ENCODE peak calls at places on chromosomes 11 and 22, in eight cellular contexts. M is adrenal gland, W is heart left ventricle, Y is breast epithelium, Q is lower leg skin, N is prostate gland, X is ovary, T is K562. A is an unnamed sample.

GRCh38 chr11:6481924-6482275 is 599 bp downstream of the TIMM10B start:
- DNase-seq in M (no peak), W (no peak), Y (no peak), Q (no peak), N (no peak), X (no peak), T (no peak), A (no peak)

GRCh38 chr22:17109113-17109865 is 11.9 kb downstream of the TMEM121B start:
- DNase-seq in M (no peak), W (no peak), Y (no peak), Q (no peak), N (no peak), X (no peak), T (no peak), A (no peak)

GRCh38 chr11:75068993-75069392 is 27.7 kb downstream of the OR2AT4 start:
- DNase-seq in M (no peak), W (no peak), Y (no peak), Q (no peak), N (no peak), X (no peak), T (no peak), A (no peak)

GRCh38 chr11:64164392-64165312 is 1.3 kb downstream of the MACROD1 start:
- DNase-seq in M (no peak), W (peak; percentile 69), Y (no peak), Q (no peak), N (peak; percentile 31), X (peak; percentile 52), T (no peak), A (no peak)

GRCh38 chr11:23151819-23152218 is 291.5 kb upstream of the CCDC179 start:
- DNase-seq in M (peak; percentile 26), W (no peak), Y (no peak), Q (no peak), N (no peak), X (no peak), T (no peak), A (no peak)

GRCh38 chr22:26599505-26599904 is 9.6 kb upstream of the TPST2 start:
- DNase-seq in M (no peak), W (no peak), Y (no peak), Q (no peak), N (no peak), X (no peak), T (no peak), A (no peak)

GRCh38 chr22:35150163-35151107 is 84.5 kb downstream of the ISX start:
- DNase-seq in M (peak; percentile 47), W (peak; percentile 59), Y (peak; percentile 59), Q (peak; percentile 28), N (peak; percentile 62), X (peak; percentile 45), T (peak; percentile 53), A (no peak)

GRCh38 chr11:1219836-1220810 is 2.7 kb upstream of the MUC5B start:
- DNase-seq in M (peak; percentile 38), W (peak; percentile 15), Y (no peak), Q (no peak), N (peak; percentile 35), X (no peak), T (no peak), A (no peak)

GRCh38 chr11:45528435-45528834 is 137.0 kb downstream of the CHST1 start:
- DNase-seq in M (no peak), W (no peak), Y (no peak), Q (no peak), N (no peak), X (no peak), T (no peak), A (no peak)

GRCh38 chr11:113529606-113530005 is 54.4 kb upstream of the DRD2 start:
- DNase-seq in M (no peak), W (no peak), Y (no peak), Q (no peak), N (no peak), X (no peak), T (no peak), A (no peak)

GRCh38 chr11:66969584-66970205 is 5.4 kb upstream of the C11orf86 start:
- DNase-seq in M (no peak), W (no peak), Y (no peak), Q (no peak), N (no peak), X (no peak), T (no peak), A (no peak)

GRCh38 chr11:124759268-124760204 is 2.6 kb downstream of the ESAM start:
- DNase-seq in M (peak; percentile 59), W (peak; percentile 84), Y (no peak), Q (no peak), N (no peak), X (no peak), T (no peak), A (no peak)

GRCh38 chr11:13942908-13943505 is 19.5 kb upstream of the SPON1 start:
- DNase-seq in M (no peak), W (no peak), Y (no peak), Q (no peak), N (no peak), X (no peak), T (no peak), A (peak; percentile 31)

GRCh38 chr22:39932166-39932565 is 28.0 kb upstream of the TMA7B start:
- DNase-seq in M (no peak), W (no peak), Y (no peak), Q (no peak), N (no peak), X (no peak), T (no peak), A (no peak)

GRCh38 chr11:44312876-44313275 is 2.9 kb upstream of the ALX4 start:
- DNase-seq in M (no peak), W (no peak), Y (no peak), Q (no peak), N (no peak), X (no peak), T (no peak), A (no peak)
- TF ChIP-seq POLR2A in M (no peak), W (no peak), Y (no peak), Q (no peak), N (no peak), X (no peak), T (no peak), A (no peak)

GRCh38 chr11:65479184-65480145 is 19.4 kb upstream of the MALAT1 start:
- DNase-seq in M (peak; percentile 57), W (peak; percentile 79), Y (no peak), Q (no peak), N (peak; percentile 79), X (peak; percentile 61), T (no peak), A (no peak)
- TF ChIP-seq POLR2A in M (no peak), W (no peak), Y (no peak), Q (no peak), N (no peak), X (no peak), T (peak; percentile 9), A (no peak)

DNA sequence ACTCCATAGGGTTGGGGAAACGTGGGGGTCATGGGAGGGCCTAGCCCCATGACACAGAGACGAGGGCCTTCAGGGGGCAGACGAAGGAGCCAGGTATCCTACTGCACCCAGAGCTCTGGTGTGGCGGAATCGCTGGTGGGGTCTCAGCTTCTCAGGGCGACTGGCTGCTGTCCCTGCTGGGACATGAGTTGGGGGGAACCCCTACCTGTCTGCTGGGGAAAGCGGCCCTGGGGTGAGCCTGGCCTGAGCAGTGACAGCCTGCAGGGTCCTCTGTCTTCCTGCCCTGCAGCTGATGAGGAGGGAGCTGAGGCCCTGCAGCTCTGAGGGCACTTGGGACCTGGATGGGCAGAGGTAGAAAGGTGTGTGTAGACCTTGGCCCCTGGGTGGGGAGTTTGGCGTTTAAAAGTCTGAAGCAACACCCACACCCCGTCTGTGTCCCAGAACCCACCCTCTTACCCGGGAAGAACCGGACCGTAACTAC is 33.6 kb upstream of the GRAMD4 start:
- DNase-seq in M (no peak), W (no peak), Y (no peak), Q (no peak), N (no peak), X (peak; percentile 13), T (no peak), A (no peak)
- TF ChIP-seq POLR2A in M (no peak), W (no peak), Y (no peak), Q (no peak), N (no peak), X (no peak), T (no peak), A (no peak)

GRCh38 chr11:82268627-82269026 is 465.0 kb downstream of the FAM181B start:
- DNase-seq in M (no peak), W (no peak), Y (no peak), Q (no peak), N (no peak), X (no peak), T (no peak), A (no peak)

GRCh38 chr11:82267186-82267585 is 466.5 kb downstream of the FAM181B start:
- DNase-seq in M (no peak), W (no peak), Y (no peak), Q (no peak), N (no peak), X (no peak), T (no peak), A (no peak)

DNA sequence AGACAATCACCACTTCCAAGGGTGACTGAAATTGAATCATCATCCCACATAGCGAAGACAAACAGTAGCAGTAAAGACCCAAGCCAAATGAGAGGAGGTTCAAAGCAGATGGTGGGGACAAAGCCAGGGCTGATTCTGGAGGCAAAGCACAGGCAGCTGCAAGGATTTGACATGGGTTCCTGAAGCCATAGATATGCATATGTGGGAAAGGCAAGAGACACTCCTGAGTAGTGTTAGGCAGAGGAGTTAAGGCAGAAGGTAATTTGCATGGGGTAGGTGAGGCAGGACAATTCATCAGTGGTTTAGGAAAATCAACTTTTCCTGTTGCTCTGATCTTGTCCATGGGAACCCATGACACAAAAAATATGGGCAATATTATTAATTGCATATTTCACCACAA is 462.8 kb downstream of the FAM181B start:
- DNase-seq in M (no peak), W (no peak), Y (no peak), Q (no peak), N (no peak), X (no peak), T (no peak), A (no peak)
- TF ChIP-seq POLR2A in M (no peak), W (no peak), Y (no peak), Q (no peak), N (no peak), X (no peak), T (no peak), A (no peak)

GRCh38 chr22:41531422-41531727 is 12.9 kb downstream of the POLR3H start:
- DNase-seq in M (no peak), W (no peak), Y (no peak), Q (no peak), N (no peak), X (no peak), T (no peak), A (no peak)
- TF ChIP-seq POLR2A in M (no peak), W (no peak), Y (no peak), Q (no peak), N (no peak), X (no peak), T (peak; percentile 15), A (no peak)